ENCODE peak calls at places on chromosomes 11 and 22, in seven cellular contexts. Z is A549; U is HCT116; T is esophagus muscularis mucosa; K is neural progenitor cell; X is CD8-positive, alpha-beta memory T cell; H is H1. N is an unnamed sample.

GRCh38 chr11:26649884-26650283 is 72.0 kb downstream of the SLC5A12 start:
- DNase-seq in Z (peak; percentile 55), U (peak; percentile 3), T (no peak), K (peak; percentile 86), X (no peak), H (peak; percentile 67), N (peak; percentile 60)

GRCh38 chr11:63765688-63766241 is 2.8 kb downstream of the ZFTA start:
- DNase-seq in Z (no peak), U (no peak), T (no peak), K (no peak), X (no peak), H (no peak), N (no peak)

GRCh38 chr11:73386026-73386425 is 9.8 kb downstream of the RELT start:
- DNase-seq in Z (no peak), U (no peak), T (no peak), K (no peak), X (no peak), H (no peak), N (peak; percentile 50)

GRCh38 chr11:57568330-57568766 is 876 bp upstream of the UBE2L6 start:
- DNase-seq in Z (no peak), U (peak; percentile 56), T (peak; percentile 96), K (no peak), X (peak; percentile 81), H (peak; percentile 97), N (no peak)

GRCh38 chr11:9091044-9091936 is at the start of gene SCUBE2:
- DNase-seq in Z (peak; percentile 25), U (no peak), T (peak; percentile 37), K (peak; percentile 68), X (no peak), H (peak; percentile 62), N (no peak)

GRCh38 chr11:12050911-12051667 is 42.7 kb upstream of the DKK3 start:
- DNase-seq in Z (no peak), U (no peak), T (no peak), K (no peak), X (no peak), H (no peak), N (no peak)

GRCh38 chr11:44943118-44943517 is 7.6 kb downstream of the TP53I11 start:
- DNase-seq in Z (no peak), U (no peak), T (no peak), K (no peak), X (no peak), H (no peak), N (peak; percentile 83)

GRCh38 chr11:120401506-120401905 is 65.3 kb downstream of the ARHGEF12 start:
- DNase-seq in Z (no peak), U (no peak), T (no peak), K (no peak), X (no peak), H (no peak), N (no peak)

GRCh38 chr11:11047851-11048610 is 190.2 kb upstream of the ZBED5 start:
- DNase-seq in Z (no peak), U (no peak), T (peak; percentile 90), K (no peak), X (no peak), H (no peak), N (no peak)

GRCh38 chr22:22228421-22228820 is 16.2 kb upstream of the VPREB1 start:
- DNase-seq in Z (no peak), U (no peak), T (no peak), K (no peak), X (no peak), H (no peak), N (no peak)

GRCh38 chr11:67371549-67372231 is 1.7 kb downstream of the CLCF1 start:
- DNase-seq in Z (peak; percentile 72), U (no peak), T (no peak), K (peak; percentile 64), X (peak; percentile 34), H (peak; percentile 66), N (peak; percentile 60)

GRCh38 chr11:20488352-20488751 is 100.8 kb downstream of the PRMT3 start:
- DNase-seq in Z (no peak), U (no peak), T (no peak), K (no peak), X (no peak), H (no peak), N (no peak)

GRCh38 chr11:131674051-131674755 is 303.8 kb downstream of the NTM start:
- DNase-seq in Z (peak; percentile 31), U (peak; percentile 3), T (peak; percentile 94), K (peak; percentile 71), X (no peak), H (peak; percentile 96), N (peak; percentile 44)

GRCh38 chr11:66562275-66562674 is 6.1 kb downstream of the CTSF start:
- DNase-seq in Z (no peak), U (no peak), T (no peak), K (no peak), X (no peak), H (no peak), N (no peak)

GRCh38 chr11:75301602-75302345 is 49.7 kb downstream of the ARRB1 start:
- DNase-seq in Z (no peak), U (no peak), T (no peak), K (no peak), X (no peak), H (no peak), N (no peak)

GRCh38 chr11:33045551-33046255 is 6.3 kb downstream of the TCP11L1 start:
- DNase-seq in Z (no peak), U (no peak), T (no peak), K (no peak), X (no peak), H (no peak), N (no peak)

GRCh38 chr11:122637538-122637937 is 18.0 kb upstream of the UBASH3B start:
- DNase-seq in Z (no peak), U (no peak), T (no peak), K (no peak), X (peak; percentile 21), H (no peak), N (peak; percentile 35)

GRCh38 chr11:59614277-59615131 is 1.1 kb downstream of the OSBP start:
- DNase-seq in Z (no peak), U (no peak), T (no peak), K (no peak), X (no peak), H (no peak), N (peak; percentile 8)

GRCh38 chr22:24230911-24231656 is 13.8 kb downstream of the GGT5 start:
- DNase-seq in Z (no peak), U (no peak), T (no peak), K (peak; percentile 71), X (peak; percentile 34), H (peak; percentile 98), N (peak; percentile 61)

GRCh38 chr11:94767701-94768601 is at the start of gene AMOTL1:
- DNase-seq in Z (no peak), U (peak; percentile 65), T (peak; percentile 97), K (peak; percentile 94), X (peak; percentile 6), H (peak; percentile 90), N (no peak)

GRCh38 chr11:6900327-6900999 is 8.2 kb upstream of the OR2D2 start:
- DNase-seq in Z (no peak), U (no peak), T (no peak), K (no peak), X (no peak), H (no peak), N (peak; percentile 6)

GRCh38 chr11:134126197-134126822 is 57.4 kb downstream of the JAM3 start:
- DNase-seq in Z (no peak), U (no peak), T (peak; percentile 84), K (no peak), X (no peak), H (no peak), N (no peak)

GRCh38 chr22:23281406-23282088 is 101.2 kb downstream of the BCR start:
- DNase-seq in Z (peak; percentile 64), U (peak; percentile 19), T (peak; percentile 97), K (peak; percentile 89), X (peak; percentile 71), H (peak; percentile 95), N (peak; percentile 89)

GRCh38 chr11:96338910-96339703 is 3.9 kb downstream of the MAML2 start:
- DNase-seq in Z (no peak), U (no peak), T (no peak), K (no peak), X (peak; percentile 50), H (no peak), N (peak; percentile 67)

DNA sequence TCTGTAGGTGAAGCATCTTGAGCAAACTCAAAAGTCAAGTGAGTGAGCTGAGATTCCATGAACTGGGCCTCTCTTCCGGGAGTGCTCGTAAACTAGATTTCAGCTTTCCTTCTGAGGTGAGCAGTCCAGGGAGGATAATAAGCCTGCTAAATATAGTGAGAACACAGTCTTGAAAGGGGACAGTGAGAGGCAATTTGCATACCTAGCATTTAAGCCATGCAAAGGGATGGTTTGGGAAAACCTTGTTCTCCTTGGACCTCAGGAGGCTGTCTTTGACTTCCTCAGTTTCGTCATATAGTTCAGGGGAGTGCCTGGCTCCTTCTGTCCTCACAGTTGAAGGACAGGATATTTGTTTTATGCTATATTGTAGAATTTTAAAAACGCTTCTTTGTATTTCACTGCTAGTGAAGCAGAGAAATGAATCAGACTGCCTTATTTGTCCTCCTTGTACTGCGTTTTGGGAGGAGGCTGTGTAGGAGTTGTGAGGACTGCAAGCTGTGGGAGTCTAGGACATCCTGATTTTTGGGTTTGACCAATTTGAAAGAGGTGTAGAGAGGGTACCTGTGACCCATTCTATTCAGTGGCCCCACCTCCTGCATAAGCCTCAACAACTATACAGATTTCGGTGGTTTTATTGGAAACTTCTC is 11.0 kb upstream of the SORL1-AS1 start:
- DNase-seq in Z (no peak), U (no peak), T (no peak), K (no peak), X (no peak), H (no peak), N (no peak)
- H3K4me1 ChIP-seq in Z (peaks cover 39% of the 10 kb centered on the region), U (peaks cover 59% of the 10 kb centered on the region), T (peaks cover 54% of the 10 kb centered on the region), K (peaks cover 25% of the 10 kb centered on the region), X (peaks cover 99% of the 10 kb centered on the region), H (peaks cover 37% of the 10 kb centered on the region), N (peaks cover 100% of the 10 kb centered on the region)

DNA sequence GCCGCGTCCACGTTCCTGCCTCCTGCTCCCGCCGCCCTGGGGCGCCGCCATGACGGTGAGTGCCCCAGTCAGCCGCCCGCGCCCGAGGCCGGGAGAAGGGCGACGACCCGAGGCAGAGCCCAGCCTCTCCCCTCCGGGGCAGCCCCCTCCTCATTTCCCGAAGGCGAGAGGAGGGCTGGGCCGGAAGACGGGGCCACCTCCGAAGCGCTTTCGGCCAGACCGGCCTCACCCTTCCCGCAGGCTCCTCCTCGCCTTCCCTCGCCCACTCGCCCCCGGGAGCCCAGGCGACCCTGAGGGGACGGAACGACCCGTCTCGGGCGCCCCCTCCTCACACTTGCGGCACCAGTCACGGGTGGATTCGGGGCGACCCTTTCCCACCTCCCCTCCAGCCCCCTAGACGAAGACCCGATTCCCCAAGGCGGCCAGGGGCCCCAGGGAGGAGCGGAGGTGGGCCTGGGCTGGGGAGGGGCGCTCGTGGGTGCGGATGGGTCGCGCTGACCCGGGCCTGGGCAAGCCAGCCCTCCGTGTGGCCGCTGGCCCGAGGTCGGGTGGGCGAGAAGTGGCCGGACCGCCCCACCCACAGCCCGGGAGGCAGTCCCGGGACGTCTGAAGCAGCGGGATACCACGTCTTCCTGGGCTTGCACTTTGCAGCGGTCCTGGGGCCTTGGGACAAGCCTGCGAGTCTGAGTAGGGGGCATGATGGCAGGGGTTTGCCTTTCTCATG is 49.7 kb downstream of the TRIOBP start:
- DNase-seq in Z (no peak), U (no peak), T (no peak), K (peak; percentile 36), X (no peak), H (peak; percentile 71), N (peak; percentile 28)
- H3K4me1 ChIP-seq in Z (peaks cover 80% of the 10 kb centered on the region), U (peaks cover 71% of the 10 kb centered on the region), T (peaks cover 89% of the 10 kb centered on the region), K (peaks cover 23% of the 10 kb centered on the region), X (peaks cover 10% of the 10 kb centered on the region), H (peaks cover 13% of the 10 kb centered on the region), N (peaks cover 16% of the 10 kb centered on the region)

GRCh38 chr11:114098927-114099326 is 39.4 kb downstream of the ZBTB16 start:
- DNase-seq in Z (no peak), U (no peak), T (no peak), K (no peak), X (no peak), H (no peak), N (no peak)
- H3K4me1 ChIP-seq in Z (no peaks in the 10 kb centered on the region), U (no peaks in the 10 kb centered on the region), T (peaks cover 100% of the 10 kb centered on the region), K (peaks cover 46% of the 10 kb centered on the region), X (peaks cover 11% of the 10 kb centered on the region), H (no peaks in the 10 kb centered on the region), N (no peaks in the 10 kb centered on the region)

GRCh38 chr22:45972091-45972867 is 4.7 kb downstream of the WNT7B start:
- DNase-seq in Z (no peak), U (no peak), T (no peak), K (peak; percentile 59), X (no peak), H (no peak), N (no peak)
- H3K4me1 ChIP-seq in Z (peaks cover 68% of the 10 kb centered on the region), U (peaks cover 33% of the 10 kb centered on the region), T (peaks cover 41% of the 10 kb centered on the region), K (peaks cover 37% of the 10 kb centered on the region), X (no peaks in the 10 kb centered on the region), H (peaks cover 38% of the 10 kb centered on the region), N (no peaks in the 10 kb centered on the region)